ENCODE peak calls at places on chromosomes 16 and 17, in nine cellular contexts. I is stimulated activated CD4-positive, alpha-beta T cell treated with anti-CD3 and anti-CD28 coated beads, Interleukin-2, amount 100 ng/mL, for 48 hours; C is activated naive CD4-positive, alpha-beta T cell treated with Interleukin-2 at 50 U/mL for 16 hours; X is NCI-H1417; R is mucosa of gallbladder; K is nephron progenitor cell; E is NCI-H187; A is cardiac muscle cell; T is germinal center. H is an unnamed sample.
A peak's percentile ranks its signal among the peaks of the same experiment; 100 is the strongest.

GRCh38 chr17:37276475-37276874 is 99.3 kb upstream of the C17orf78 start:
- DNase-seq in A (no peak), I (no peak), E (no peak), C (no peak), K (no peak), X (peak; percentile 3), R (no peak), T (no peak), H (no peak)

GRCh38 chr16:75192606-75193264 is 14.2 kb downstream of the CTRB2 start:
- DNase-seq in A (no peak), R (peak; percentile 81), I (no peak), C (no peak), K (no peak), T (no peak), X (no peak), E (no peak), H (no peak)

GRCh38 chr17:42908872-42909700 is 8.5 kb downstream of the G6PC1 start:
- DNase-seq in T (no peak), X (no peak), R (no peak), I (no peak), E (no peak), K (no peak), C (no peak), A (no peak), H (no peak)

GRCh38 chr17:7858487-7858832 is 657 bp downstream of the CYB5D1 start:
- DNase-seq in E (no peak), R (no peak), X (peak; percentile 64), A (peak; percentile 62), T (peak; percentile 41), C (peak; percentile 62), K (peak; percentile 70), I (no peak), H (no peak)

GRCh38 chr17:82978765-82979349 is 100.6 kb upstream of the METRNL start:
- DNase-seq in C (no peak), I (no peak), X (no peak), T (peak; percentile 30), A (no peak), R (no peak), K (no peak), E (no peak), H (no peak)

GRCh38 chr16:23498863-23499262 is 11.4 kb downstream of the GGA2 start:
- DNase-seq in A (no peak), X (no peak), K (no peak), C (no peak), R (no peak), I (no peak), E (no peak), T (no peak), H (no peak)

GRCh38 chr17:2932946-2933345 is 130.5 kb downstream of the OR1D5 start:
- DNase-seq in C (no peak), A (no peak), E (no peak), T (no peak), R (no peak), I (no peak), K (no peak), X (no peak), H (no peak)

GRCh38 chr17:33112763-33113162 is 121.1 kb downstream of the SPACA3 start:
- DNase-seq in K (no peak), I (no peak), C (no peak), E (no peak), A (no peak), X (no peak), T (no peak), R (no peak), H (no peak)

GRCh38 chr17:55466671-55467070 is 44.6 kb downstream of the SMIM36 start:
- DNase-seq in X (no peak), E (no peak), I (no peak), A (no peak), C (no peak), R (peak; percentile 20), K (no peak), T (peak; percentile 42), H (no peak)

GRCh38 chr17:42833771-42834422 is 700 bp downstream of the PSME3 start:
- DNase-seq in I (no peak), K (no peak), C (no peak), X (no peak), E (no peak), A (no peak), R (no peak), T (no peak), H (no peak)

GRCh38 chr16:2121853-2122252 is 13.8 kb downstream of the PKD1 start:
- DNase-seq in X (no peak), A (no peak), K (no peak), C (no peak), T (no peak), I (no peak), R (no peak), E (no peak), H (no peak)

GRCh38 chr17:39754958-39755549 is 17.3 kb downstream of the GRB7 start:
- DNase-seq in R (no peak), T (no peak), K (no peak), C (no peak), X (peak; percentile 48), E (no peak), A (no peak), I (no peak), H (no peak)

GRCh38 chr17:58360664-58361063 is 8.7 kb upstream of the SUPT4H1 start:
- DNase-seq in E (no peak), T (no peak), K (no peak), X (no peak), I (no peak), A (no peak), C (no peak), R (no peak), H (no peak)

GRCh38 chr17:46212634-46213435 is 19.6 kb upstream of the KANSL1 start:
- DNase-seq in I (peak; percentile 50), K (peak; percentile 47), R (peak; percentile 89), A (peak; percentile 90), E (no peak), X (peak; percentile 72), T (peak; percentile 78), C (peak; percentile 63), H (peak; percentile 54)

GRCh38 chr16:69890114-69890890 is 60.8 kb upstream of the CLEC18A start:
- DNase-seq in R (peak; percentile 22), A (peak; percentile 65), K (peak; percentile 56), T (no peak), E (no peak), X (peak; percentile 96), I (no peak), C (no peak), H (no peak)

GRCh38 chr17:11324846-11325420 is 83.9 kb downstream of the SHISA6 start:
- DNase-seq in E (no peak), C (no peak), A (no peak), R (no peak), X (no peak), I (no peak), T (no peak), K (no peak), H (no peak)

GRCh38 chr17:82874011-82874835 is 34.4 kb upstream of the ZNF750 start:
- DNase-seq in C (no peak), K (no peak), E (no peak), T (no peak), I (no peak), X (no peak), R (no peak), A (no peak), H (no peak)

GRCh38 chr16:81863630-81864352 is 84.7 kb downstream of the PLCG2 start:
- DNase-seq in E (no peak), C (no peak), T (peak; percentile 88), R (no peak), K (no peak), X (peak; percentile 42), A (peak; percentile 23), I (no peak), H (no peak)

H was measured in T follicular helper cell.